ENCODE peak calls at places on chromosomes 16 and 17, in six cellular contexts. One of them, this sample, is unnamed.

GRCh38 chr17:49832840-49833599 is 14.8 kb downstream of the TAC4 start:
- DNase-seq in HT1080: no peak
- DNase-seq in activated CD8-positive, alpha-beta T cell treated with anti-CD3 and anti-CD28 coated beads, Interleukin-2, amount 10 ng/mL, durations not matched to agents 7 days and 5 days: no peak
- DNase-seq in activated naive CD4-positive, alpha-beta T cell treated with Interleukin-2 at 50 U/mL for 16 hours: no peak
- DNase-seq in stimulated activated CD4-positive, alpha-beta T cell treated with anti-CD3 and anti-CD28 coated beads, Interleukin-1b, Interleukin-23, amount 100 ng/mL, for 1 hour: no peak
- DNase-seq in transverse colon: no peak
- DNase-seq in this sample: no peak

GRCh38 chr16:83952587-83952939 is 477 bp upstream of the OSGIN1 start:
- DNase-seq in HT1080: no peak
- DNase-seq in activated CD8-positive, alpha-beta T cell treated with anti-CD3 and anti-CD28 coated beads, Interleukin-2, amount 10 ng/mL, durations not matched to agents 7 days and 5 days: no peak
- DNase-seq in activated naive CD4-positive, alpha-beta T cell treated with Interleukin-2 at 50 U/mL for 16 hours: no peak
- DNase-seq in stimulated activated CD4-positive, alpha-beta T cell treated with anti-CD3 and anti-CD28 coated beads, Interleukin-1b, Interleukin-23, amount 100 ng/mL, for 1 hour: no peak
- DNase-seq in transverse colon: no peak
- DNase-seq in this sample: no peak

GRCh38 chr17:14429084-14429483 is 128.2 kb downstream of the HS3ST3B1 start:
- DNase-seq in HT1080: no peak
- DNase-seq in activated CD8-positive, alpha-beta T cell treated with anti-CD3 and anti-CD28 coated beads, Interleukin-2, amount 10 ng/mL, durations not matched to agents 7 days and 5 days: no peak
- DNase-seq in activated naive CD4-positive, alpha-beta T cell treated with Interleukin-2 at 50 U/mL for 16 hours: no peak
- DNase-seq in stimulated activated CD4-positive, alpha-beta T cell treated with anti-CD3 and anti-CD28 coated beads, Interleukin-1b, Interleukin-23, amount 100 ng/mL, for 1 hour: no peak
- DNase-seq in transverse colon: no peak
- DNase-seq in this sample: no peak

GRCh38 chr16:70706948-70707465 is 21.2 kb upstream of the MTSS2 start:
- DNase-seq in HT1080: peak
- DNase-seq in activated CD8-positive, alpha-beta T cell treated with anti-CD3 and anti-CD28 coated beads, Interleukin-2, amount 10 ng/mL, durations not matched to agents 7 days and 5 days: no peak
- DNase-seq in activated naive CD4-positive, alpha-beta T cell treated with Interleukin-2 at 50 U/mL for 16 hours: no peak
- DNase-seq in stimulated activated CD4-positive, alpha-beta T cell treated with anti-CD3 and anti-CD28 coated beads, Interleukin-1b, Interleukin-23, amount 100 ng/mL, for 1 hour: no peak
- DNase-seq in transverse colon: no peak
- DNase-seq in this sample: no peak

GRCh38 chr17:66915204-66915611 is 49.3 kb upstream of the CACNG4 start:
- DNase-seq in HT1080: peak
- DNase-seq in activated CD8-positive, alpha-beta T cell treated with anti-CD3 and anti-CD28 coated beads, Interleukin-2, amount 10 ng/mL, durations not matched to agents 7 days and 5 days: no peak
- DNase-seq in activated naive CD4-positive, alpha-beta T cell treated with Interleukin-2 at 50 U/mL for 16 hours: no peak
- DNase-seq in stimulated activated CD4-positive, alpha-beta T cell treated with anti-CD3 and anti-CD28 coated beads, Interleukin-1b, Interleukin-23, amount 100 ng/mL, for 1 hour: no peak
- DNase-seq in transverse colon: peak
- DNase-seq in this sample: peak

GRCh38 chr17:1597861-1598342 is 30.7 kb downstream of the SLC43A2 start:
- DNase-seq in HT1080: no peak
- DNase-seq in activated CD8-positive, alpha-beta T cell treated with anti-CD3 and anti-CD28 coated beads, Interleukin-2, amount 10 ng/mL, durations not matched to agents 7 days and 5 days: no peak
- DNase-seq in activated naive CD4-positive, alpha-beta T cell treated with Interleukin-2 at 50 U/mL for 16 hours: no peak
- DNase-seq in stimulated activated CD4-positive, alpha-beta T cell treated with anti-CD3 and anti-CD28 coated beads, Interleukin-1b, Interleukin-23, amount 100 ng/mL, for 1 hour: no peak
- DNase-seq in transverse colon: peak
- DNase-seq in this sample: no peak

GRCh38 chr17:49407981-49408501 is 6.6 kb downstream of the PHB1 start:
- DNase-seq in HT1080: peak
- DNase-seq in activated CD8-positive, alpha-beta T cell treated with anti-CD3 and anti-CD28 coated beads, Interleukin-2, amount 10 ng/mL, durations not matched to agents 7 days and 5 days: peak
- DNase-seq in activated naive CD4-positive, alpha-beta T cell treated with Interleukin-2 at 50 U/mL for 16 hours: peak
- DNase-seq in stimulated activated CD4-positive, alpha-beta T cell treated with anti-CD3 and anti-CD28 coated beads, Interleukin-1b, Interleukin-23, amount 100 ng/mL, for 1 hour: peak
- DNase-seq in transverse colon: peak
- DNase-seq in this sample: peak

GRCh38 chr16:14098081-14098480 is 27.0 kb downstream of the MRTFB start:
- DNase-seq in HT1080: no peak
- DNase-seq in activated CD8-positive, alpha-beta T cell treated with anti-CD3 and anti-CD28 coated beads, Interleukin-2, amount 10 ng/mL, durations not matched to agents 7 days and 5 days: no peak
- DNase-seq in activated naive CD4-positive, alpha-beta T cell treated with Interleukin-2 at 50 U/mL for 16 hours: no peak
- DNase-seq in stimulated activated CD4-positive, alpha-beta T cell treated with anti-CD3 and anti-CD28 coated beads, Interleukin-1b, Interleukin-23, amount 100 ng/mL, for 1 hour: no peak
- DNase-seq in transverse colon: no peak
- DNase-seq in this sample: no peak

GRCh38 chr17:6496116-6496481 is 51.8 kb downstream of the PIMREG start:
- DNase-seq in HT1080: no peak
- DNase-seq in activated CD8-positive, alpha-beta T cell treated with anti-CD3 and anti-CD28 coated beads, Interleukin-2, amount 10 ng/mL, durations not matched to agents 7 days and 5 days: peak
- DNase-seq in activated naive CD4-positive, alpha-beta T cell treated with Interleukin-2 at 50 U/mL for 16 hours: peak
- DNase-seq in stimulated activated CD4-positive, alpha-beta T cell treated with anti-CD3 and anti-CD28 coated beads, Interleukin-1b, Interleukin-23, amount 100 ng/mL, for 1 hour: no peak
- DNase-seq in transverse colon: no peak
- DNase-seq in this sample: peak

GRCh38 chr17:1627987-1628855 is at the start of gene SLC43A2:
- DNase-seq in HT1080: peak
- DNase-seq in activated CD8-positive, alpha-beta T cell treated with anti-CD3 and anti-CD28 coated beads, Interleukin-2, amount 10 ng/mL, durations not matched to agents 7 days and 5 days: peak
- DNase-seq in activated naive CD4-positive, alpha-beta T cell treated with Interleukin-2 at 50 U/mL for 16 hours: peak
- DNase-seq in stimulated activated CD4-positive, alpha-beta T cell treated with anti-CD3 and anti-CD28 coated beads, Interleukin-1b, Interleukin-23, amount 100 ng/mL, for 1 hour: peak
- DNase-seq in transverse colon: peak
- DNase-seq in this sample: peak

GRCh38 chr16:24273511-24273910 is 17.4 kb downstream of the CACNG3 start:
- DNase-seq in HT1080: peak
- DNase-seq in activated CD8-positive, alpha-beta T cell treated with anti-CD3 and anti-CD28 coated beads, Interleukin-2, amount 10 ng/mL, durations not matched to agents 7 days and 5 days: no peak
- DNase-seq in activated naive CD4-positive, alpha-beta T cell treated with Interleukin-2 at 50 U/mL for 16 hours: no peak
- DNase-seq in stimulated activated CD4-positive, alpha-beta T cell treated with anti-CD3 and anti-CD28 coated beads, Interleukin-1b, Interleukin-23, amount 100 ng/mL, for 1 hour: no peak
- DNase-seq in transverse colon: no peak
- DNase-seq in this sample: no peak